ENCODE peak calls at places on chromosome 7, in four cellular contexts. T, Y, A and P are unnamed samples.

GRCh38 chr7:108147031-108147563 is 16.9 kb upstream of the LAMB4 start:
- DNase-seq in T (no peak), Y (no peak), A (no peak), P (no peak)

GRCh38 chr7:30354791-30355190 is 70.4 kb downstream of the ZNRF2 start:
- DNase-seq in T (no peak), Y (no peak), A (no peak), P (no peak)

GRCh38 chr7:69654381-69654780 is 56.1 kb downstream of the AUTS2 start:
- DNase-seq in T (no peak), Y (no peak), A (no peak), P (no peak)

GRCh38 chr7:98472391-98473002 is 71.6 kb upstream of the BAIAP2L1 start:
- DNase-seq in T (no peak), Y (no peak), A (no peak), P (no peak)

GRCh38 chr7:112763996-112764395 is 26.2 kb downstream of the TMEM168 start:
- DNase-seq in T (no peak), Y (no peak), A (no peak), P (no peak)

GRCh38 chr7:102004229-102004628 is 186.8 kb downstream of the CUX1 start:
- DNase-seq in T (no peak), Y (no peak), A (no peak), P (peak; percentile 12)

GRCh38 chr7:139748373-139748765 is 29.4 kb downstream of the HIPK2 start:
- DNase-seq in T (no peak), Y (no peak), A (no peak), P (no peak)

GRCh38 chr7:7274782-7275181 is 92.4 kb downstream of the C1GALT1 start:
- DNase-seq in T (no peak), Y (no peak), A (no peak), P (no peak)

GRCh38 chr7:5689118-5689517 is 92.3 kb downstream of the RNF216 start:
- DNase-seq in T (no peak), Y (no peak), A (no peak), P (no peak)

GRCh38 chr7:139022286-139022685 is 13.6 kb downstream of the ZC3HAV1L start:
- DNase-seq in T (no peak), Y (no peak), A (no peak), P (no peak)

GRCh38 chr7:116876664-116877442 is 14.5 kb downstream of the CAPZA2 start:
- DNase-seq in T (no peak), Y (peak; percentile 14), A (no peak), P (no peak)

GRCh38 chr7:127629268-127629854 is 11.4 kb upstream of the PAX4 start:
- DNase-seq in T (no peak), Y (peak; percentile 58), A (peak; percentile 33), P (peak; percentile 27)

GRCh38 chr7:1160665-1161010 is 642 bp upstream of the ZFAND2A start:
- DNase-seq in T (no peak), Y (peak; percentile 81), A (peak; percentile 63), P (peak; percentile 71)

GRCh38 chr7:156666368-156667109 is 26.0 kb downstream of the RNF32 start:
- DNase-seq in T (no peak), Y (no peak), A (peak; percentile 96), P (no peak)

GRCh38 chr7:74665296-74665938 is 7.9 kb downstream of the GTF2I start:
- DNase-seq in T (no peak), Y (no peak), A (no peak), P (no peak)

GRCh38 chr7:156920076-156920475 is 27.1 kb upstream of the LMBR1 start:
- DNase-seq in T (no peak), Y (no peak), A (no peak), P (no peak)

GRCh38 chr7:50812847-50813475 is 30.3 kb upstream of the GRB10 start:
- DNase-seq in T (no peak), Y (no peak), A (peak; percentile 28), P (no peak)

GRCh38 chr7:10940748-10941358 is 32.8 kb upstream of the PHF14 start:
- DNase-seq in T (no peak), Y (peak; percentile 48), A (no peak), P (peak; percentile 51)

GRCh38 chr7:81604075-81604807 is 165.6 kb downstream of the HGF start:
- DNase-seq in T (no peak), Y (no peak), A (peak; percentile 4), P (no peak)

GRCh38 chr7:69748530-69748929 is 150.3 kb downstream of the AUTS2 start:
- DNase-seq in T (no peak), Y (no peak), A (no peak), P (no peak)

GRCh38 chr7:108585843-108586242 is 16.2 kb downstream of the DNAJB9 start:
- DNase-seq in T (no peak), Y (no peak), A (no peak), P (no peak)

GRCh38 chr7:77979219-77979618 is 180.6 kb downstream of the PHTF2 start:
- DNase-seq in T (no peak), Y (no peak), A (no peak), P (no peak)

GRCh38 chr7:81783818-81784217 is 14.0 kb upstream of the HGF start:
- DNase-seq in T (no peak), Y (no peak), A (no peak), P (no peak)

GRCh38 chr7:17046666-17047065 is 164.9 kb upstream of the AGR3 start:
- DNase-seq in T (no peak), Y (no peak), A (no peak), P (no peak)

GRCh38 chr7:138738114-138738513 is 37.0 kb upstream of the SVOPL start:
- DNase-seq in T (no peak), Y (no peak), A (no peak), P (no peak)

GRCh38 chr7:27210441-27211083 is 10.7 kb upstream of the HOXA13 start:
- DNase-seq in T (no peak), Y (peak; percentile 85), A (no peak), P (peak; percentile 85)

GRCh38 chr7:33678675-33679335 is 226.5 kb upstream of the BMPER start:
- DNase-seq in T (no peak), Y (no peak), A (no peak), P (no peak)

GRCh38 chr7:138625084-138625848 is 75.9 kb downstream of the SVOPL start:
- DNase-seq in T (no peak), Y (no peak), A (no peak), P (no peak)

GRCh38 chr7:141649865-141650499 is 52.0 kb downstream of the DENND11 start:
- DNase-seq in T (peak; percentile 40), Y (peak; percentile 85), A (peak; percentile 41), P (peak; percentile 49)

GRCh38 chr7:18524248-18524647 is 28.7 kb downstream of the HDAC9 start:
- DNase-seq in T (no peak), Y (no peak), A (no peak), P (no peak)

GRCh38 chr7:134553976-134554375 is 5.1 kb downstream of the AKR1B15 start:
- DNase-seq in T (no peak), Y (no peak), A (peak; percentile 37), P (no peak)

GRCh38 chr7:2680256-2680655 is 7.7 kb upstream of the AMZ1 start:
- DNase-seq in T (no peak), Y (no peak), A (no peak), P (no peak)

GRCh38 chr7:105719395-105719794 is 138.1 kb upstream of the EFCAB10 start:
- DNase-seq in T (no peak), Y (no peak), A (no peak), P (no peak)
- TF ChIP-seq JUND in T (no peak), Y (no peak), A (no peak), P (no peak)

DNA sequence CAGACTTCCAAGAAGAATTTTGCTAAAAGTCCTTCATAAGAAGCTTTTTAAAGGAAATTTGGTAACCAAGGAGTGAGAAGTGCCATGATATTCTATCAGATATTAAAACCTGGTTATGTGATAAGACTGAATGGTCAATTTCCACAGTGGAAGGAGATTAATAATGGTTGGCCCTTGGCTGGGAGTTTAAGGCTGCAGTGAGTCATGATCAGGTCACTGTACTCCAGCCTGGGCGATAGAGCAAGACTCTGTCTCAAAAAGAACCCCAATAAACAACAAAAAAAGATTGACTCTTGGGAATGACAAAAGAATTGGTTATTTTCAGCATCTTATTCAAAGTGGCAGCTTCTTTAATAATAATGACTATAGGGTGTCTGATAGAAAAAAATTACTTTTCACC is 37.2 kb downstream of the EXOC4 start:
- DNase-seq in T (no peak), Y (no peak), A (no peak), P (no peak)
- TF ChIP-seq JUND in T (no peak), Y (no peak), A (no peak), P (no peak)

GRCh38 chr7:40881405-40881926 is 746.7 kb downstream of the SUGCT start:
- DNase-seq in T (no peak), Y (no peak), A (no peak), P (peak; percentile 27)

GRCh38 chr7:40882071-40882658 is 747.4 kb downstream of the SUGCT start:
- DNase-seq in T (no peak), Y (no peak), A (no peak), P (no peak)

GRCh38 chr7:40883826-40884225 is 749.0 kb downstream of the SUGCT start:
- DNase-seq in T (no peak), Y (no peak), A (no peak), P (no peak)

GRCh38 chr7:40879941-40880558 is 745.2 kb downstream of the SUGCT start:
- DNase-seq in T (no peak), Y (no peak), A (no peak), P (no peak)

GRCh38 chr7:40880581-40880980 is 745.8 kb downstream of the SUGCT start:
- DNase-seq in T (no peak), Y (no peak), A (no peak), P (no peak)
- TF ChIP-seq JUND in T (no peak), Y (no peak), A (no peak), P (no peak)

GRCh38 chr7:76268376-76268775 is 34.1 kb upstream of the HSPB1 start:
- DNase-seq in T (no peak), Y (no peak), A (no peak), P (no peak)

GRCh38 chr7:76265299-76265698 is 37.2 kb upstream of the HSPB1 start:
- DNase-seq in T (no peak), Y (no peak), A (no peak), P (no peak)

GRCh38 chr7:76267835-76268183 is 34.7 kb upstream of the HSPB1 start:
- DNase-seq in T (no peak), Y (no peak), A (no peak), P (no peak)

GRCh38 chr7:76269895-76270294 is 32.6 kb upstream of the HSPB1 start:
- DNase-seq in T (no peak), Y (no peak), A (no peak), P (no peak)

GRCh38 chr7:76267107-76267834 is 35.2 kb upstream of the HSPB1 start:
- DNase-seq in T (no peak), Y (no peak), A (no peak), P (no peak)
- TF ChIP-seq JUND in T (no peak), Y (no peak), A (no peak), P (no peak)

GRCh38 chr7:159193543-159193942 is 48.9 kb upstream of the VIPR2 start:
- DNase-seq in T (no peak), Y (no peak), A (no peak), P (no peak)
- TF ChIP-seq JUND in T (no peak), Y (no peak), A (no peak), P (no peak)

GRCh38 chr7:22477876-22478450 is 22.0 kb downstream of the STEAP1B start:
- DNase-seq in T (no peak), Y (no peak), A (no peak), P (no peak)

GRCh38 chr7:22482476-22482875 is 17.5 kb downstream of the STEAP1B start:
- DNase-seq in T (no peak), Y (no peak), A (no peak), P (no peak)

GRCh38 chr7:22485189-22485588 is 14.8 kb downstream of the STEAP1B start:
- DNase-seq in T (no peak), Y (no peak), A (no peak), P (no peak)

GRCh38 chr7:22480523-22481075 is 19.4 kb downstream of the STEAP1B start:
- DNase-seq in T (no peak), Y (peak; percentile 41), A (no peak), P (no peak)

GRCh38 chr7:22481726-22482125 is 18.3 kb downstream of the STEAP1B start:
- DNase-seq in T (peak; percentile 28), Y (no peak), A (no peak), P (no peak)
- TF ChIP-seq JUND in T (no peak), Y (no peak), A (no peak), P (no peak)